ENCODE peak calls at places on chromosomes 7 and 10, in four cellular contexts. B, Z, C and Q are unnamed samples. For H3K4me1, the result is how much of the 10 kb centered on the place peaks cover.

GRCh38 chr7:35819954-35820703 is 19.3 kb downstream of the SEPTIN7 start:
- DNase-seq in B (no peak), Z (no peak), C (no peak), Q (no peak)

GRCh38 chr7:20085086-20085485 is 132.1 kb downstream of the MACC1 start:
- DNase-seq in Z (peak), C (no peak), B (no peak), Q (no peak)

GRCh38 chr10:110175406-110175805 is 32.0 kb upstream of the MXI1 start:
- DNase-seq in Z (peak), B (no peak), C (no peak), Q (no peak)

GRCh38 chr10:126247454-126247975 is 140.8 kb downstream of the ADAM12 start:
- DNase-seq in Z (peak), B (no peak), C (peak), Q (no peak)

GRCh38 chr7:155920068-155920461 is 107.8 kb upstream of the SHH start:
- DNase-seq in Z (no peak), C (no peak), B (no peak), Q (no peak)

GRCh38 chr10:63603709-63604445 is 82.7 kb downstream of the REEP3 start:
- DNase-seq in Z (no peak), B (no peak), C (no peak), Q (no peak)

GRCh38 chr10:129191848-129192247 is 275.2 kb upstream of the MGMT start:
- DNase-seq in B (no peak), C (no peak), Z (peak), Q (no peak)

GRCh38 chr10:82982110-82982608 is 1107.2 kb downstream of the NRG3 start:
- DNase-seq in B (no peak), Z (peak), C (peak), Q (no peak)

GRCh38 chr10:47261121-47261520 is 38.9 kb upstream of the GDF10 start:
- DNase-seq in B (peak), C (no peak), Z (no peak), Q (no peak)

GRCh38 chr10:21372651-21373410 is 152.7 kb downstream of the SKIDA1 start:
- DNase-seq in C (peak), Z (peak), B (peak), Q (no peak)

GRCh38 chr7:128890306-128891109 is 20.0 kb downstream of the KCP start:
- DNase-seq in B (no peak), Z (peak), C (peak), Q (no peak)

GRCh38 chr10:120507651-120508050 is 50.6 kb downstream of the PLPP4 start:
- DNase-seq in C (no peak), Z (no peak), B (no peak), Q (no peak)

GRCh38 chr10:120511165-120511564 is 54.1 kb downstream of the PLPP4 start:
- DNase-seq in C (no peak), Z (no peak), B (no peak), Q (no peak)

GRCh38 chr10:120508393-120508792 is 51.4 kb downstream of the PLPP4 start:
- DNase-seq in C (peak), B (no peak), Z (no peak), Q (no peak)

GRCh38 chr10:120507175-120507574 is 50.1 kb downstream of the PLPP4 start:
- DNase-seq in C (no peak), Z (no peak), B (no peak), Q (no peak)

DNA sequence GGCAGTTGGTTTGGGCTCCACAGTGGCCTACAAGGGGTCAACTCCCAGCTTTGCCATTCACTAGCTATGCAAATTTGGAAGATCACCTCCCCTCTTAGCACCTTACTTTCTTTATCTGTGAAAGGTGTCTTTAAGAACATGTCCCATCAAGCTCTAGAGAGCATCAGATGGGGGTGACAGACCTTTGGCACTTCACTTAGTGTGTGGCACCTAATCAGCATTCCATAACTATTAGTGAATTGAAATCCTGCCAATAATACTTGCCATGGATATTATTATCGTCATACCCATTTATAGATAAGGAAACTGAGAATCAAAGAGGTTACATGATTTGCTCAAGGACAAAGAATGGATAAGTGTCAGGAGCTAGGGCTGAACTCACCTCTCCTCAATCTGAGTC is 51.9 kb downstream of the PLPP4 start:
- DNase-seq in Z (no peak), B (no peak), C (no peak), Q (no peak)
- H3K4me1 ChIP-seq in Z (under half), B (under half), C (under half), Q (under half)

DNA sequence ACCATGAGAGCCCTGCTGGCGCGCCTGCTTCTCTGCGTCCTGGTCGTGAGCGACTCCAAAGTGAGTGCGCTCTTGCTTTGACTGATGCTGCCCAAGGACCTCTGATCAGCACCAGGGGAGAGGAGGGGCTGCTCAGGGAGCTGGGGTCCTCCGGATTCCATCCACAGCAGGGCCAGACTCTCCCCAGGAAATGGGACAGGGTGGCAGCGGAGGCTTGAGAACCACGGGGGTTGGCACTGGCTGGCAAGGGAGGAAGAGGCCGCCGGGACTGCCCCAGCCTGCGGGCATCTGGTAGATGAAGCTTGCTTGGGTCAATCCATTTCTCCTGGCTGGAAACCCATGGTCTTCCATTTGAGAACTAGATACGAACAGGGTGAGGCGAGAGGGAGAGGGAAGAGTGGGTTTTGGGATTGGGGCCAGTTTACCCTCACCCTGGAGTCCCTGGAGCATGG is 647 bp downstream of the PLAU start:
- DNase-seq in B (no peak), Z (no peak), C (peak), Q (no peak)
- H3K4me1 ChIP-seq in B (under half), Z (under half), C (half or more), Q (under half)

DNA sequence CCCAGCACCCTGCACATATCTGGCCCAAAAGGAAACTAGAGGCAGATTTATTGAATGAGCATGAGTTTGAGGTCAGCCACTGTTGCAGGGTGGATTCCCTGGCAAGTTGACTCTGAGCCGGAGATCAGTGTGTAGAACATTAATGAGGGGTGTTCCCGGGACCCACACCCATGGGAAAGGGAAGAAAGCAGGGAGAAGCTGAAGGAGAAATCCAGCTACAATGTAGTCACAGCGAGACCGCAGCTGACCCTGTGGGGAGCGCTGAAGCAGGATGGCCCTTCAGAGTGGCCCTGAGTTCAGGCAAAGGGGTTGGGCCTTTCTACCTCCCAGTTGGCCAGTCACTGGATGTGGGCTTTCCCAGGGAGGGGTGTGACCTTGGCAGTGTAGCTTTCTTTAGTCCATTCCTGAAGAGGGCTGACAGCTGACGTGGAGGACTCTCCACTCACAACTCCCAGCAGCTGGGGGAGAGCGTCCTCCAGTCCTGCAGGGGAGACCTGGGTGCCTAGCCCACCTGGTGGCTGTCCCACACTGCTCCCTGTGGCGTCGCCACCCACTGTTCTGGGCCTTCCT is 324.2 kb upstream of the ZMIZ1 start:
- DNase-seq in C (no peak), Z (no peak), B (no peak), Q (no peak)
- H3K4me1 ChIP-seq in C (under half), Z (under half), B (under half), Q (under half)

GRCh38 chr7:157228864-157229422 is 90.2 kb downstream of the UBE3C start:
- DNase-seq in B (peak), C (peak), Z (peak), Q (peak)
- H3K4me1 ChIP-seq in B (under half), C (under half), Z (under half), Q (under half)

DNA sequence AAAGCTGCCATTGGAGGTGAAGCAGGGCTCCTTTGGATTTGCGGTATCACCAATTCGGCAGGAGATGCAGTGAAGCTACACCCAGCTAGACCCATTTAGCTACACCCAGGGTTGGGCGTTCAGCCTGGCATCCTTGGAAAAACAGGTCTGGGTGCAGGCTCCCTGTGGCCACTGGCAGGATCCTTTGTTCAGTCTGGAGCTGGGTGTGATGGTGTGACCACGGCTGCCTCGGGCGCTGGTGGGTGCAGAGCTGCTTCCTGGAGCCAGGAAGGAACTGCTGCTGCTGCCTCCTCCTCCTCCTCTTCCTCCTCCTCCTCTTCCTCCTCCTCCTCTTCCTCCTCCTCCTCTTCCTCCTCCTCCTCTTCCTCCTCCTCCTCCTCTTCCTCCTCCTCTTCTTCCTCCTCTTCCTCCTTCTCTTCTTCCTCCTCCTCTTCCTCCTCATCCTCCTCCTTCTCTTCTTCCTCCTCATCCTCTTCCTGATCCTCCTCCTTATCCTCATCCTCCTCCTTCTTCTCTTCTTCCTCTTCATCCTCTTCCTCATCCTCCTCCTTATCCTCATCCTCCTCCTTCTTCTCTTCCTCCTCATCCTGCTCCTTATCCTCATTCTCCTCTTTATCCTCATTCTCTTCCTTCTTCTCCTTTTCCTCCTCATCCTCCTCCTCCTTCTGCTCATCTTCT is 84.0 kb downstream of the GRK5 start:
- DNase-seq in C (no peak), B (no peak), Z (no peak), Q (no peak)
- H3K4me1 ChIP-seq in C (under half), B (half or more), Z (under half), Q (under half)

GRCh38 chr7:92636018-92636560 is 45.9 kb upstream of the FAM133B start:
- DNase-seq in C (no peak), Z (no peak), B (no peak), Q (no peak)

GRCh38 chr7:92643821-92644220 is 53.6 kb upstream of the FAM133B start:
- DNase-seq in Z (peak), C (no peak), B (no peak), Q (no peak)

GRCh38 chr7:92641921-92642511 is 51.8 kb upstream of the FAM133B start:
- DNase-seq in Z (peak), C (peak), B (no peak), Q (no peak)

GRCh38 chr7:92639213-92639896 is 49.2 kb upstream of the FAM133B start:
- DNase-seq in Z (no peak), C (no peak), B (no peak), Q (no peak)

GRCh38 chr7:92639956-92640355 is 49.8 kb upstream of the FAM133B start:
- DNase-seq in Z (no peak), C (no peak), B (no peak), Q (no peak)
- H3K4me1 ChIP-seq in Z (under half), C (under half), B (half or more), Q (under half)